ENCODE peak calls at places on chromosome 16, in six cellular contexts. T is brain microvascular endothelial cell, F is cardiac septum, U is tibial nerve, A is Daoy, L is WERI-Rb-1. D is an unnamed sample.

GRCh38 chr16:50037791-50038190 is 12.8 kb downstream of the CNEP1R1 start:
- DNase-seq in T (no peak), F (no peak), U (no peak), A (no peak), L (no peak), D (no peak)

GRCh38 chr16:67345401-67345800 is 18.8 kb downstream of the LRRC36 start:
- DNase-seq in T (no peak), F (no peak), U (no peak), A (no peak), L (no peak), D (no peak)

GRCh38 chr16:2008631-2009301 is 855 bp downstream of the ZNF598 start:
- DNase-seq in T (no peak), F (no peak), U (no peak), A (no peak), L (no peak), D (no peak)

GRCh38 chr16:27377666-27378485 is 24.1 kb upstream of the IL21R start:
- DNase-seq in T (no peak), F (peak), U (no peak), A (no peak), L (no peak), D (no peak)

GRCh38 chr16:81491522-81492188 is 47.0 kb downstream of the CMIP start:
- DNase-seq in T (no peak), F (no peak), U (no peak), A (no peak), L (peak), D (no peak)

GRCh38 chr16:57480127-57480753 is 6.1 kb downstream of the DOK4 start:
- DNase-seq in T (peak), F (no peak), U (no peak), A (no peak), L (peak), D (no peak)

GRCh38 chr16:53053967-53054669 is 673 bp upstream of the CHD9 start:
- DNase-seq in T (peak), F (no peak), U (no peak), A (peak), L (no peak), D (no peak)

GRCh38 chr16:8380311-8380710 is 210.0 kb downstream of the TMEM114 start:
- DNase-seq in T (no peak), F (no peak), U (no peak), A (no peak), L (no peak), D (no peak)

GRCh38 chr16:80754479-80754878 is 49.9 kb downstream of the CDYL2 start:
- DNase-seq in T (no peak), F (no peak), U (no peak), A (no peak), L (no peak), D (no peak)

GRCh38 chr16:87380403-87380802 is 3.2 kb downstream of the FBXO31 start:
- DNase-seq in T (no peak), F (no peak), U (no peak), A (no peak), L (no peak), D (no peak)

GRCh38 chr16:2598723-2599122 is 60.9 kb downstream of the PDPK1 start:
- DNase-seq in T (no peak), F (no peak), U (no peak), A (no peak), L (no peak), D (no peak)

GRCh38 chr16:27498426-27498825 is 51.3 kb downstream of the GTF3C1 start:
- DNase-seq in T (no peak), F (no peak), U (no peak), A (no peak), L (no peak), D (no peak)

GRCh38 chr16:87062569-87063442 is 254.4 kb downstream of the C16orf95 start:
- DNase-seq in T (peak), F (peak), U (peak), A (peak), L (peak), D (no peak)

GRCh38 chr16:62225675-62226074 is 189.4 kb upstream of the CDH8 start:
- DNase-seq in T (peak), F (no peak), U (peak), A (peak), L (peak), D (no peak)

GRCh38 chr16:30417447-30418349 is 10.3 kb downstream of the ZNF771 start:
- DNase-seq in T (peak), F (peak), U (no peak), A (peak), L (peak), D (peak)

GRCh38 chr16:53112015-53112414 is 57.2 kb downstream of the CHD9 start:
- DNase-seq in T (no peak), F (no peak), U (no peak), A (no peak), L (no peak), D (no peak)

GRCh38 chr16:10988164-10988803 is 43.9 kb downstream of the CLEC16A start:
- DNase-seq in T (no peak), F (no peak), U (no peak), A (no peak), L (peak), D (no peak)

GRCh38 chr16:47067203-47067602 is 76.5 kb downstream of the NETO2 start:
- DNase-seq in T (no peak), F (peak), U (no peak), A (no peak), L (no peak), D (no peak)

GRCh38 chr16:30185141-30185682 is 1.8 kb downstream of the CORO1A start:
- DNase-seq in T (no peak), F (peak), U (no peak), A (no peak), L (peak), D (no peak)

GRCh38 chr16:86120201-86120981 is 221.4 kb downstream of the IRF8 start:
- DNase-seq in T (no peak), F (no peak), U (no peak), A (peak), L (no peak), D (no peak)

GRCh38 chr16:54033747-54034146 is 252.8 kb downstream of the IRX3 start:
- DNase-seq in T (no peak), F (no peak), U (no peak), A (no peak), L (no peak), D (no peak)

GRCh38 chr16:79100456-79100855 is 500.1 kb downstream of the MAF start:
- DNase-seq in T (no peak), F (no peak), U (no peak), A (no peak), L (no peak), D (no peak)

GRCh38 chr16:11871193-11871592 is 19.9 kb upstream of the RSL1D1 start:
- DNase-seq in T (peak), F (no peak), U (no peak), A (peak), L (peak), D (no peak)

GRCh38 chr16:50861926-50862325 is 120.0 kb downstream of the CYLD start:
- DNase-seq in T (peak), F (no peak), U (no peak), A (peak), L (no peak), D (no peak)

GRCh38 chr16:82509636-82510035 is 117.1 kb upstream of the CDH13 start:
- DNase-seq in T (no peak), F (no peak), U (no peak), A (peak), L (no peak), D (no peak)

GRCh38 chr16:83470406-83470805 is 337.4 kb upstream of the HSBP1 start:
- DNase-seq in T (peak), F (no peak), U (no peak), A (peak), L (no peak), D (no peak)

GRCh38 chr16:27240948-27241531 is 27.5 kb downstream of the NSMCE1 start:
- DNase-seq in T (peak), F (no peak), U (no peak), A (no peak), L (no peak), D (no peak)

GRCh38 chr16:50368410-50369132 is at the start of gene BRD7:
- DNase-seq in T (peak), F (peak), U (peak), A (peak), L (peak), D (no peak)

GRCh38 chr16:58222532-58223316 is 24.8 kb upstream of the CSNK2A2 start:
- DNase-seq in T (peak), F (no peak), U (no peak), A (peak), L (no peak), D (peak)